ENCODE peak calls at places on chromosome 6, in five cellular contexts. B is amniotic stem cell, J is Right ventricle myocardium superior, A is HFF-Myc, L is heart left ventricle. K is an unnamed sample.

GRCh38 chr6:124888581-124889371 is 73.5 kb upstream of the RNF217 start:
- DNase-seq in B (no peak), A (no peak), L (no peak), J (no peak), K (no peak)

GRCh38 chr6:20717743-20718142 is 183.5 kb downstream of the CDKAL1 start:
- DNase-seq in J (no peak), L (no peak), B (no peak), A (no peak), K (no peak)

GRCh38 chr6:84027340-84028183 is 6.0 kb upstream of the MRAP2 start:
- DNase-seq in A (peak), J (no peak), L (no peak), B (peak), K (peak)

GRCh38 chr6:139240161-139241010 is 51.4 kb downstream of the TXLNB start:
- DNase-seq in L (peak), B (peak), J (no peak), A (peak), K (no peak)

GRCh38 chr6:56528412-56528841 is 114.3 kb downstream of the DST start:
- DNase-seq in A (peak), J (no peak), L (no peak), B (peak), K (no peak)

GRCh38 chr6:135675862-135676261 is 175.6 kb upstream of the PDE7B start:
- DNase-seq in B (no peak), A (peak), J (no peak), L (no peak), K (peak)

GRCh38 chr6:11675610-11676009 is 103.0 kb downstream of the ADTRP start:
- DNase-seq in L (no peak), J (no peak), A (no peak), B (no peak), K (no peak)

GRCh38 chr6:8131265-8131897 is 29.0 kb upstream of the EEF1E1 start:
- DNase-seq in A (peak), L (no peak), J (no peak), B (peak), K (peak)

K was measured in head of caudate nucleus.